ENCODE peak calls at places on chromosomes 4 and X, in five cellular contexts. P is activated T-helper 1 cell treated with anti-CD3 and anti-CD28 coated beads, Interleukin-2, amount 50 U/mL, for 16 hours; L is GM04504; T is islet precursor cell; I is midbrain. S is an unnamed sample.

GRCh38 chr4:113760852-113761681 is 471 bp downstream of the CAMK2D start:
- DNase-seq in P (peak), L (peak), T (peak), I (peak), S (no peak)

GRCh38 chrX:48490661-48491060 is 14.7 kb downstream of the FTSJ1 start:
- DNase-seq in P (no peak), L (no peak), T (no peak), I (no peak), S (no peak)

GRCh38 chr4:57193996-57194675 is 84.0 kb upstream of the IGFBP7 start:
- DNase-seq in P (no peak), L (no peak), T (no peak), I (no peak), S (no peak)

GRCh38 chr4:72975488-72975784 is 94.1 kb downstream of the COX18 start:
- DNase-seq in P (no peak), L (no peak), T (no peak), I (no peak), S (peak)

GRCh38 chrX:69127466-69127865 is 37.8 kb downstream of the PJA1 start:
- DNase-seq in P (no peak), L (no peak), T (no peak), I (no peak), S (no peak)

GRCh38 chr4:158783775-158784174 is 14.9 kb downstream of the FNIP2 start:
- DNase-seq in P (no peak), L (no peak), T (no peak), I (no peak), S (no peak)

GRCh38 chr4:173145111-173145510 is 23.5 kb upstream of the GALNT7 start:
- DNase-seq in P (no peak), L (no peak), T (no peak), I (no peak), S (no peak)

GRCh38 chr4:6694177-6694901 is 661 bp downstream of the S100P start:
- DNase-seq in P (no peak), L (no peak), T (no peak), I (no peak), S (no peak)

GRCh38 chrX:87517571-87518141 is at the start of gene KLHL4:
- DNase-seq in P (no peak), L (no peak), T (peak), I (peak), S (peak)

GRCh38 chr4:168908093-168908492 is 102.0 kb downstream of the CBR4 start:
- DNase-seq in P (no peak), L (no peak), T (no peak), I (no peak), S (no peak)

GRCh38 chr4:141027421-141027820 is 105.8 kb downstream of the RNF150 start:
- DNase-seq in P (no peak), L (no peak), T (no peak), I (no peak), S (no peak)

GRCh38 chr4:56183344-56183959 is 203.8 kb downstream of the AASDH start:
- DNase-seq in P (no peak), L (no peak), T (no peak), I (no peak), S (no peak)

GRCh38 chrX:153643431-153644351 is 3.3 kb upstream of the DUSP9 start:
- DNase-seq in P (no peak), L (no peak), T (peak), I (peak), S (no peak)

GRCh38 chr4:165052627-165053026 is 1.0 kb upstream of the TRIM75 start:
- DNase-seq in P (no peak), L (no peak), T (no peak), I (no peak), S (no peak)

GRCh38 chr4:179634862-179635261 is 2192.6 kb upstream of the AGA start:
- DNase-seq in P (no peak), L (no peak), T (no peak), I (no peak), S (no peak)

GRCh38 chrX:151974336-151975227 is at the start of gene GABRE:
- DNase-seq in P (no peak), L (no peak), T (peak), I (no peak), S (no peak)